ENCODE peak calls at places on chromosomes 11 and 22, in eight cellular contexts. X is astrocyte of the cerebellum; O is CD8-positive, alpha-beta T cell; G is AG09309; I is tibial nerve; P is heart right ventricle; N is GM12865; D is mammary epithelial cell. S is an unnamed sample.

GRCh38 chr11:129285387-129285786 is 90.3 kb upstream of the BARX2 start:
- DNase-seq in X (no peak), O (no peak), G (no peak), I (no peak), P (no peak), N (no peak), D (no peak), S (no peak)

GRCh38 chr11:42651654-42652053 is 660.1 kb upstream of the API5 start:
- DNase-seq in X (no peak), O (no peak), G (no peak), I (no peak), P (no peak), N (no peak), D (no peak), S (no peak)

GRCh38 chr11:85953491-85954143 is 98.4 kb downstream of the CCDC83 start:
- DNase-seq in X (no peak), O (no peak), G (peak), I (no peak), P (no peak), N (no peak), D (no peak), S (no peak)

GRCh38 chr22:40484906-40485660 is 114.7 kb downstream of the SGSM3 start:
- DNase-seq in X (no peak), O (no peak), G (no peak), I (no peak), P (no peak), N (no peak), D (no peak), S (no peak)

GRCh38 chr11:134997652-134998320 is 585.7 kb upstream of the B3GAT1 start:
- DNase-seq in X (no peak), O (no peak), G (no peak), I (no peak), P (no peak), N (no peak), D (no peak), S (no peak)

GRCh38 chr11:35541621-35542375 is 16.4 kb upstream of the PAMR1 start:
- DNase-seq in X (peak), O (no peak), G (no peak), I (peak), P (peak), N (no peak), D (no peak), S (no peak)

GRCh38 chr22:24247564-24248344 is 2.9 kb upstream of the GGT5 start:
- DNase-seq in X (peak), O (peak), G (peak), I (peak), P (peak), N (peak), D (peak), S (no peak)

GRCh38 chr11:119892311-119892808 is 163.4 kb upstream of the NECTIN1 start:
- DNase-seq in X (no peak), O (no peak), G (no peak), I (no peak), P (peak), N (no peak), D (no peak), S (no peak)

GRCh38 chr22:19304547-19304946 is 13.0 kb upstream of the CLTCL1 start:
- DNase-seq in X (no peak), O (no peak), G (no peak), I (no peak), P (no peak), N (no peak), D (no peak), S (no peak)

GRCh38 chr11:73342633-73343032 is 33.6 kb upstream of the RELT start:
- DNase-seq in X (no peak), O (no peak), G (no peak), I (no peak), P (no peak), N (no peak), D (no peak), S (no peak)

GRCh38 chr11:22752908-22753310 is 76.7 kb downstream of the SVIP start:
- DNase-seq in X (no peak), O (no peak), G (no peak), I (no peak), P (no peak), N (no peak), D (no peak), S (no peak)

GRCh38 chr11:43923327-43924111 is 18.9 kb upstream of the C11orf96 start:
- DNase-seq in X (no peak), O (no peak), G (no peak), I (peak), P (peak), N (no peak), D (no peak), S (no peak)

GRCh38 chr11:118224512-118225180 is at the start of gene JAML:
- DNase-seq in X (no peak), O (peak), G (no peak), I (no peak), P (no peak), N (peak), D (no peak), S (peak)
- H3K4me3 ChIP-seq in X (no peak), O (peak), G (no peak), I (no peak), P (no peak), N (no peak), D (no peak), S (peak)

GRCh38 chr11:27812341-27812740 is 112.1 kb upstream of the BDNF start:
- DNase-seq in X (no peak), O (no peak), G (peak), I (no peak), P (no peak), N (no peak), D (no peak), S (no peak)

GRCh38 chr11:27806122-27806521 is 105.9 kb upstream of the BDNF start:
- DNase-seq in X (no peak), O (no peak), G (no peak), I (no peak), P (no peak), N (no peak), D (no peak), S (no peak)

DNA sequence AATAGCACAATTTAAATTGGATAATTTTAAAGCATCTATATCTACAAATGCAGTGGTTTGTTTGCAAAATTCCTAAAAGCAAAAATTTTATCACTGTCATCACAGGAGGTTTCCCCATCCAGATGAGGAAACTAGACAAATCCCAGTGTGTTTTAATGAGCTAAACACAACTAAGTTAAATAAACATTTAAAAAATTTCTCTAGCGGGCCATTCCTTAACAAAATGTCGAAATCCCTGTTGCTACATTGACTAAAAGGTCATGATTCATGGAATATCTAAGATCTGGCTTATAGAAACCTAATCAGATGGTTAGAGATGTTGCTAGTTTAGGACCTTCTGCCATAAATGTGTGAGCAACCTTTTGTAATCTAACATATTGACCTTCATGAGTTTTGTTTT is 107.3 kb upstream of the BDNF start:
- DNase-seq in X (no peak), O (no peak), G (peak), I (no peak), P (no peak), N (no peak), D (no peak), S (no peak)
- H3K4me3 ChIP-seq in X (no peak), O (no peak), G (no peak), I (no peak), P (no peak), N (no peak), D (no peak), S (no peak)

GRCh38 chr11:124745835-124746620 is 6.0 kb downstream of the VSIG2 start:
- DNase-seq in X (no peak), O (no peak), G (no peak), I (no peak), P (no peak), N (peak), D (no peak), S (no peak)
- H3K4me3 ChIP-seq in X (peak), O (peak), G (peak), I (peak), P (peak), N (peak), D (peak), S (peak)

GRCh38 chr11:2186669-2187266 is 15.2 kb upstream of the TH start:
- DNase-seq in X (no peak), O (peak), G (no peak), I (no peak), P (no peak), N (peak), D (no peak), S (peak)

GRCh38 chr11:2189938-2190669 is 18.5 kb upstream of the TH start:
- DNase-seq in X (no peak), O (no peak), G (no peak), I (no peak), P (no peak), N (no peak), D (no peak), S (no peak)

GRCh38 chr11:2188745-2189144 is 17.1 kb upstream of the TH start:
- DNase-seq in X (no peak), O (no peak), G (no peak), I (no peak), P (no peak), N (no peak), D (no peak), S (no peak)

GRCh38 chr11:2185324-2186085 is 13.9 kb upstream of the TH start:
- DNase-seq in X (no peak), O (no peak), G (no peak), I (no peak), P (no peak), N (no peak), D (no peak), S (peak)

DNA sequence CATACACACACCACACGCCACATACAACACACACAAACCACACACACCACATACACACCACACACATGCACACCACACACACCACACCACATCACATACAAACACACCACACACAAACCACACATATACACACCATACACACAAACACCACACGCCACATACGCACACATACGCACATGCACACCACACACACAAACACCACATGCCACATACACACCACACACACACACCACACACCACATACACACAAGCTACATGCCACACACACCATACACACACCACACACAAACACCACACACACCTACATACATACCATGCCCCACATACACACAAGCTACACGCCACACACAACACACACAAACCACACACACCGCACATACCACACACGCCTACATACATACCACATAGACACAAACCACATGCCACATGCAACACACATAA is 15.7 kb upstream of the TH start:
- DNase-seq in X (no peak), O (no peak), G (no peak), I (no peak), P (no peak), N (no peak), D (no peak), S (peak)
- H3K4me3 ChIP-seq in X (no peak), O (no peak), G (no peak), I (no peak), P (no peak), N (no peak), D (no peak), S (no peak)

GRCh38 chr11:19102521-19102900 is 14.5 kb upstream of the ZDHHC13 start:
- DNase-seq in X (no peak), O (no peak), G (no peak), I (no peak), P (no peak), N (no peak), D (no peak), S (no peak)
- H3K4me3 ChIP-seq in X (no peak), O (no peak), G (no peak), I (no peak), P (no peak), N (no peak), D (no peak), S (no peak)